ENCODE peak calls at places on chromosomes 2 and 18, in ten cellular contexts. W is lower lobe of right lung; S is IMR-90; D is sigmoid colon; N is adrenal gland; R is K562; Y is CD8-positive, alpha-beta T cell; T is fibroblast of lung; O is cardiac fibroblast; U is psoas muscle. H is an unnamed sample.

GRCh38 chr18:78903436-78904178 is 76.0 kb upstream of the SALL3 start:
- DNase-seq in W (no peak), S (no peak), D (no peak), N (no peak), R (no peak), Y (no peak), T (no peak), O (no peak), U (no peak), H (no peak)

GRCh38 chr2:101710690-101711318 is 13.3 kb downstream of the MAP4K4 start:
- DNase-seq in W (no peak), S (peak), D (no peak), N (no peak), R (no peak), Y (no peak), T (peak), O (no peak), U (no peak), H (no peak)

GRCh38 chr2:7878786-7879515 is 802.9 kb upstream of the ID2 start:
- DNase-seq in W (no peak), S (peak), D (no peak), N (no peak), R (no peak), Y (no peak), T (no peak), O (no peak), U (no peak), H (no peak)

GRCh38 chr2:114537777-114538176 is 95.3 kb downstream of the DPP10 start:
- DNase-seq in W (no peak), S (no peak), D (no peak), N (no peak), R (no peak), Y (no peak), T (no peak), O (no peak), U (no peak), H (no peak)

GRCh38 chr2:231260442-231260841 is 62.0 kb downstream of the ARMC9 start:
- DNase-seq in W (no peak), S (peak), D (peak), N (peak), R (peak), Y (no peak), T (peak), O (peak), U (no peak), H (no peak)

GRCh38 chr2:118844261-118845004 is 3.0 kb downstream of the EN1 start:
- DNase-seq in W (no peak), S (no peak), D (no peak), N (no peak), R (no peak), Y (no peak), T (no peak), O (no peak), U (no peak), H (no peak)

GRCh38 chr2:71226391-71226964 is 425 bp downstream of the PAIP2B start:
- DNase-seq in W (peak), S (no peak), D (peak), N (peak), R (no peak), Y (no peak), T (no peak), O (no peak), U (peak), H (no peak)

GRCh38 chr18:32091325-32091723 is 350 bp upstream of the RNF138 start:
- DNase-seq in W (no peak), S (no peak), D (no peak), N (no peak), R (no peak), Y (no peak), T (no peak), O (no peak), U (no peak), H (no peak)

GRCh38 chr2:101150306-101151140 is 659 bp downstream of the TBC1D8 start:
- DNase-seq in W (peak), S (no peak), D (peak), N (peak), R (peak), Y (no peak), T (peak), O (no peak), U (peak), H (peak)

GRCh38 chr18:34544930-34545329 is 165.2 kb upstream of the DTNA start:
- DNase-seq in W (no peak), S (no peak), D (no peak), N (no peak), R (no peak), Y (no peak), T (no peak), O (no peak), U (no peak), H (no peak)

GRCh38 chr2:143026411-143027054 is 102.7 kb upstream of the ARHGAP15 start:
- DNase-seq in W (no peak), S (no peak), D (no peak), N (no peak), R (no peak), Y (no peak), T (no peak), O (no peak), U (peak), H (peak)

GRCh38 chr2:70958759-70959158 is 19.7 kb upstream of the ANKRD53 start:
- DNase-seq in W (no peak), S (no peak), D (no peak), N (no peak), R (no peak), Y (no peak), T (no peak), O (no peak), U (no peak), H (no peak)

GRCh38 chr18:46636040-46636630 is 20.9 kb downstream of the LOXHD1 start:
- DNase-seq in W (no peak), S (no peak), D (no peak), N (no peak), R (no peak), Y (no peak), T (no peak), O (no peak), U (no peak), H (no peak)

GRCh38 chr2:146523218-146523617 is 1321.6 kb upstream of the ACVR2A start:
- DNase-seq in W (no peak), S (peak), D (no peak), N (no peak), R (no peak), Y (no peak), T (peak), O (peak), U (no peak), H (no peak)

GRCh38 chr2:197777823-197778407 is 7.2 kb downstream of the BOLL start:
- DNase-seq in W (no peak), S (peak), D (no peak), N (no peak), R (peak), Y (no peak), T (peak), O (peak), U (no peak), H (peak)

GRCh38 chr2:42252464-42252863 is 83.3 kb downstream of the EML4 start:
- DNase-seq in W (no peak), S (no peak), D (no peak), N (no peak), R (no peak), Y (no peak), T (peak), O (no peak), U (no peak), H (no peak)

GRCh38 chr2:73822991-73823390 is 5.8 kb upstream of the STAMBP start:
- DNase-seq in W (no peak), S (no peak), D (no peak), N (no peak), R (no peak), Y (no peak), T (no peak), O (no peak), U (no peak), H (no peak)

GRCh38 chr2:96830064-96830562 is 13.7 kb downstream of the ANKRD23 start:
- DNase-seq in W (no peak), S (no peak), D (no peak), N (no peak), R (no peak), Y (no peak), T (no peak), O (no peak), U (no peak), H (no peak)

GRCh38 chr2:69226886-69227285 is 160.1 kb downstream of the GFPT1 start:
- DNase-seq in W (no peak), S (no peak), D (no peak), N (no peak), R (no peak), Y (no peak), T (no peak), O (no peak), U (no peak), H (no peak)

GRCh38 chr2:45288532-45288931 is 279.3 kb upstream of the SIX2 start:
- DNase-seq in W (no peak), S (peak), D (no peak), N (no peak), R (no peak), Y (no peak), T (peak), O (peak), U (no peak), H (no peak)

DNA sequence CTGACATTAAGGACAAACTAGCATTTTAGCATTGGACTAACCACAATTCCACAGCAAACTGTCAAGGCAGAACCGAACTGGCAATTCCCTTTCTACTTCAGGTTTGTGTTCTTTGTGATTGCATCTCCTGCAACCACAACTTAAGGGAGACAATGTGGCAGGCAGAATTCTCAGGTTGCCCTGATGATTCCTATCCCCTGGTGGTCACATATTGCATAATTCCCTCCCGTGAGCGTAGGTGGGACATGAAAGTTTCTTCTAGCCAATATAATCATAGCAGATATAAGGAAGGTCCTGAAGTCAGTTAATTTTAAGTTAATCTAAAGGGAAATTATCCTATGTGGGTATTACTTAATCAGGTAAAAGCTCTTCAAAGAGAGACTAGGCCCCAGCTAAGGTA is 45.8 kb upstream of the TNP1 start:
- DNase-seq in W (no peak), S (no peak), D (no peak), N (no peak), R (no peak), Y (no peak), T (no peak), O (no peak), U (no peak), H (no peak)
- TF ChIP-seq CTCF in W (no peak), S (no peak), D (no peak), N (no peak), R (no peak), Y (no peak), T (no peak), O (no peak), U (no peak), H (no peak)

GRCh38 chr2:190513877-190514276 is 20.6 kb downstream of the NEMP2 start:
- DNase-seq in W (no peak), S (no peak), D (no peak), N (no peak), R (no peak), Y (no peak), T (no peak), O (no peak), U (no peak), H (no peak)

GRCh38 chr2:190517468-190517867 is 17.1 kb downstream of the NEMP2 start:
- DNase-seq in W (no peak), S (no peak), D (no peak), N (no peak), R (no peak), Y (no peak), T (no peak), O (no peak), U (no peak), H (no peak)

GRCh38 chr2:190512539-190513095 is 21.9 kb downstream of the NEMP2 start:
- DNase-seq in W (no peak), S (no peak), D (no peak), N (no peak), R (no peak), Y (no peak), T (no peak), O (no peak), U (no peak), H (no peak)

GRCh38 chr2:190514676-190515075 is 19.8 kb downstream of the NEMP2 start:
- DNase-seq in W (no peak), S (peak), D (no peak), N (no peak), R (no peak), Y (no peak), T (no peak), O (no peak), U (no peak), H (peak)

GRCh38 chr2:190515687-190516086 is 18.8 kb downstream of the NEMP2 start:
- DNase-seq in W (no peak), S (no peak), D (no peak), N (no peak), R (no peak), Y (no peak), T (peak), O (no peak), U (no peak), H (no peak)
- H3K4me3 ChIP-seq in W (no peak), S (no peak), D (no peak), N (no peak), R (no peak), Y (no peak), T (no peak), O (no peak), U (no peak), H (no peak)

DNA sequence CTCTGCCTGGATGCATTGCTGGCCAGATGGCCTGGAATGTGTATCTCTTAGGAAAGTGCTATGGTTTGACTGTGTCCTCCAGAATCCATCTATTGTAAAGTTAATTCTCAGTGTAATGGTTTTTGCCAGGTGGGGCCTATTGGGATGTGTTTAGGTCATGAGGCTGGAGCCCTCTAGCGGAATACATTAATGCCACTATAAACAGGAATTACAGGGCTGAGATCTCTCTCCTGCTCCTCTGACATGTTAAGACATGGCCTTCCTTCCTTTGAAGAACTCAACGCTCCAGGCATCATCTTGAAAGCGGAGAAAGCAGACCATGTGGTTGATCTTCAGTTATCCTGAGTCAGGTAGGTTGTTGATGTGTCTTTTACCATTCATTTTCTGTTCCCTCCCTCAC is 276.4 kb downstream of the RPIA start:
- DNase-seq in W (no peak), S (no peak), D (no peak), N (no peak), R (no peak), Y (no peak), T (no peak), O (no peak), U (no peak), H (no peak)
- TF ChIP-seq CTCF in W (no peak), S (peak), D (no peak), N (no peak), R (peak), Y (no peak), T (no peak), O (no peak), U (no peak), H (peak)

DNA sequence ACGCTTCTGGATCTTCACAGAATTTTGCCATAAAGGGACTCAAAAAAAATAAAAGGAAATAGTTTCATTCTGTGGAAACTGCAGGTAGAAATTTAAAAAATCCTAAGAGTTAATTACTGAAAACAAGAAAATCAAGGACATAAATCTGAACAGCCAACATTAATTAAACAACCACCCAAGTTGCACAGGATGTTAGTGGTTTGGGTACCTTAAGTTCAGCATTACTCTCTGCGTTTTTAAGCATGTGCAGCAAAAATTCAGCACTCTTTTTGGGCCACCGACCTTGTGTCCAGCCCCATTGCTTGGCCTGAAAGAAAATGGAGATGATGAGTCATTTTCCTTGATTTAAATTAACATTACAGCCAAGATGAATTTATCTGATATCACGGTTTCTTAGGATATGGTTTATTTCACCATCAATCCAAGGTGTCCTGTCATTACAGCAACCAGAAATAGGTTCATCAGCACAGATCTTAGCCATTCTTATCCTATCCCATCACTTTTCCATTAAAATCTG is 3.3 kb upstream of the C18orf32 start:
- DNase-seq in W (no peak), S (no peak), D (no peak), N (no peak), R (no peak), Y (no peak), T (peak), O (no peak), U (no peak), H (no peak)
- H3K4me3 ChIP-seq in W (no peak), S (no peak), D (no peak), N (no peak), R (peak), Y (no peak), T (peak), O (no peak), U (peak), H (no peak)

H was measured in foreskin fibroblast.